ENCODE peak calls at places on chromosomes 1 and 21, in nine cellular contexts. One of them, this sample, is unnamed.

GRCh38 chr1:29653034-29653810 is 416.9 kb downstream of the PTPRU start:
- DNase-seq in H9: peak
- DNase-seq in AG09309: no peak
- DNase-seq in HFFc6: no peak
- DNase-seq in HEK293T: no peak
- DNase-seq in activated effector memory CD4-positive, alpha-beta T cell treated with anti-CD3 and anti-CD28 coated beads, Interleukin-2, amount 50 U/mL, for 16 hours: no peak
- DNase-seq in GM04504: no peak
- DNase-seq in cardiac muscle cell: no peak
- DNase-seq in H54: no peak
- DNase-seq in this sample: no peak

GRCh38 chr1:37265786-37266667 is 208.4 kb upstream of the ZC3H12A start:
- DNase-seq in HFFc6: no peak
- DNase-seq in activated effector memory CD4-positive, alpha-beta T cell treated with anti-CD3 and anti-CD28 coated beads, Interleukin-2, amount 50 U/mL, for 16 hours: no peak
- DNase-seq in cardiac muscle cell: no peak
- DNase-seq in HEK293T: no peak
- DNase-seq in H54: no peak
- DNase-seq in GM04504: no peak
- DNase-seq in H9: no peak
- DNase-seq in AG09309: no peak
- DNase-seq in this sample: no peak

GRCh38 chr21:42651515-42652401 is 1.7 kb upstream of the PDE9A start:
- DNase-seq in H54: no peak
- DNase-seq in AG09309: no peak
- DNase-seq in H9: no peak
- DNase-seq in HEK293T: no peak
- DNase-seq in HFFc6: no peak
- DNase-seq in cardiac muscle cell: no peak
- DNase-seq in GM04504: no peak
- DNase-seq in activated effector memory CD4-positive, alpha-beta T cell treated with anti-CD3 and anti-CD28 coated beads, Interleukin-2, amount 50 U/mL, for 16 hours: no peak
- DNase-seq in this sample: no peak

GRCh38 chr1:2181752-2182151 is 12.8 kb downstream of the FAAP20 start:
- DNase-seq in AG09309: no peak
- DNase-seq in GM04504: no peak
- DNase-seq in H54: no peak
- DNase-seq in HFFc6: no peak
- DNase-seq in HEK293T: no peak
- DNase-seq in activated effector memory CD4-positive, alpha-beta T cell treated with anti-CD3 and anti-CD28 coated beads, Interleukin-2, amount 50 U/mL, for 16 hours: no peak
- DNase-seq in cardiac muscle cell: no peak
- DNase-seq in H9: no peak
- DNase-seq in this sample: no peak

GRCh38 chr1:32040711-32041110 is 27.0 kb downstream of the KHDRBS1 start:
- DNase-seq in cardiac muscle cell: peak
- DNase-seq in H9: no peak
- DNase-seq in activated effector memory CD4-positive, alpha-beta T cell treated with anti-CD3 and anti-CD28 coated beads, Interleukin-2, amount 50 U/mL, for 16 hours: no peak
- DNase-seq in AG09309: no peak
- DNase-seq in GM04504: no peak
- DNase-seq in H54: no peak
- DNase-seq in HEK293T: no peak
- DNase-seq in HFFc6: no peak
- DNase-seq in this sample: no peak

GRCh38 chr1:165350861-165351260 is 5.7 kb downstream of the LMX1A start:
- DNase-seq in H54: no peak
- DNase-seq in activated effector memory CD4-positive, alpha-beta T cell treated with anti-CD3 and anti-CD28 coated beads, Interleukin-2, amount 50 U/mL, for 16 hours: no peak
- DNase-seq in HEK293T: no peak
- DNase-seq in AG09309: no peak
- DNase-seq in GM04504: no peak
- DNase-seq in cardiac muscle cell: no peak
- DNase-seq in HFFc6: no peak
- DNase-seq in H9: peak
- DNase-seq in this sample: no peak

GRCh38 chr1:226975259-226975908 is 35.3 kb downstream of the COQ8A start:
- DNase-seq in AG09309: no peak
- DNase-seq in cardiac muscle cell: no peak
- DNase-seq in H9: peak
- DNase-seq in HEK293T: no peak
- DNase-seq in H54: no peak
- DNase-seq in GM04504: no peak
- DNase-seq in activated effector memory CD4-positive, alpha-beta T cell treated with anti-CD3 and anti-CD28 coated beads, Interleukin-2, amount 50 U/mL, for 16 hours: no peak
- DNase-seq in HFFc6: no peak
- DNase-seq in this sample: no peak

GRCh38 chr1:221837886-221838285 is 96.0 kb upstream of the DUSP10 start:
- DNase-seq in H9: no peak
- DNase-seq in HFFc6: no peak
- DNase-seq in activated effector memory CD4-positive, alpha-beta T cell treated with anti-CD3 and anti-CD28 coated beads, Interleukin-2, amount 50 U/mL, for 16 hours: no peak
- DNase-seq in HEK293T: no peak
- DNase-seq in AG09309: no peak
- DNase-seq in cardiac muscle cell: no peak
- DNase-seq in H54: no peak
- DNase-seq in GM04504: no peak
- DNase-seq in this sample: no peak

GRCh38 chr1:117060441-117061317 is 553 bp downstream of the TTF2 start:
- DNase-seq in GM04504: no peak
- DNase-seq in H9: no peak
- DNase-seq in AG09309: no peak
- DNase-seq in cardiac muscle cell: peak
- DNase-seq in activated effector memory CD4-positive, alpha-beta T cell treated with anti-CD3 and anti-CD28 coated beads, Interleukin-2, amount 50 U/mL, for 16 hours: no peak
- DNase-seq in HEK293T: peak
- DNase-seq in H54: peak
- DNase-seq in HFFc6: peak
- DNase-seq in this sample: no peak

GRCh38 chr1:225655509-225656258 is 2.8 kb upstream of the ENAH start:
- DNase-seq in HEK293T: no peak
- DNase-seq in H9: no peak
- DNase-seq in cardiac muscle cell: peak
- DNase-seq in GM04504: peak
- DNase-seq in HFFc6: peak
- DNase-seq in AG09309: peak
- DNase-seq in H54: peak
- DNase-seq in activated effector memory CD4-positive, alpha-beta T cell treated with anti-CD3 and anti-CD28 coated beads, Interleukin-2, amount 50 U/mL, for 16 hours: no peak
- DNase-seq in this sample: peak

GRCh38 chr1:6109688-6110087 is 64.0 kb downstream of the KCNAB2 start:
- DNase-seq in HEK293T: no peak
- DNase-seq in AG09309: no peak
- DNase-seq in HFFc6: no peak
- DNase-seq in H9: peak
- DNase-seq in GM04504: no peak
- DNase-seq in cardiac muscle cell: no peak
- DNase-seq in activated effector memory CD4-positive, alpha-beta T cell treated with anti-CD3 and anti-CD28 coated beads, Interleukin-2, amount 50 U/mL, for 16 hours: no peak
- DNase-seq in H54: no peak
- DNase-seq in this sample: no peak

GRCh38 chr1:8361198-8361849 is 43.4 kb downstream of the SLC45A1 start:
- DNase-seq in activated effector memory CD4-positive, alpha-beta T cell treated with anti-CD3 and anti-CD28 coated beads, Interleukin-2, amount 50 U/mL, for 16 hours: peak
- DNase-seq in H9: no peak
- DNase-seq in H54: no peak
- DNase-seq in HFFc6: no peak
- DNase-seq in HEK293T: no peak
- DNase-seq in GM04504: no peak
- DNase-seq in AG09309: no peak
- DNase-seq in cardiac muscle cell: no peak
- DNase-seq in this sample: no peak

GRCh38 chr21:42542596-42542995 is 28.9 kb downstream of the SLC37A1 start:
- DNase-seq in AG09309: no peak
- DNase-seq in HEK293T: no peak
- DNase-seq in H9: no peak
- DNase-seq in activated effector memory CD4-positive, alpha-beta T cell treated with anti-CD3 and anti-CD28 coated beads, Interleukin-2, amount 50 U/mL, for 16 hours: no peak
- DNase-seq in HFFc6: no peak
- DNase-seq in cardiac muscle cell: no peak
- DNase-seq in GM04504: no peak
- DNase-seq in H54: no peak
- DNase-seq in this sample: no peak

GRCh38 chr1:155003766-155004351 is 1.3 kb downstream of the ZBTB7B start:
- DNase-seq in AG09309: no peak
- DNase-seq in H9: peak
- DNase-seq in HFFc6: peak
- DNase-seq in activated effector memory CD4-positive, alpha-beta T cell treated with anti-CD3 and anti-CD28 coated beads, Interleukin-2, amount 50 U/mL, for 16 hours: peak
- DNase-seq in HEK293T: no peak
- DNase-seq in GM04504: no peak
- DNase-seq in H54: peak
- DNase-seq in cardiac muscle cell: peak
- DNase-seq in this sample: no peak

GRCh38 chr1:239711768-239712167 is 325.4 kb downstream of the CHRM3 start:
- DNase-seq in activated effector memory CD4-positive, alpha-beta T cell treated with anti-CD3 and anti-CD28 coated beads, Interleukin-2, amount 50 U/mL, for 16 hours: no peak
- DNase-seq in cardiac muscle cell: no peak
- DNase-seq in H9: peak
- DNase-seq in HFFc6: no peak
- DNase-seq in GM04504: no peak
- DNase-seq in AG09309: no peak
- DNase-seq in H54: no peak
- DNase-seq in HEK293T: no peak
- DNase-seq in this sample: no peak

GRCh38 chr21:44800103-44800502 is 1.5 kb downstream of the UBE2G2 start:
- DNase-seq in HEK293T: peak
- DNase-seq in AG09309: no peak
- DNase-seq in H9: no peak
- DNase-seq in H54: no peak
- DNase-seq in HFFc6: no peak
- DNase-seq in GM04504: no peak
- DNase-seq in cardiac muscle cell: peak
- DNase-seq in activated effector memory CD4-positive, alpha-beta T cell treated with anti-CD3 and anti-CD28 coated beads, Interleukin-2, amount 50 U/mL, for 16 hours: no peak
- DNase-seq in this sample: no peak

GRCh38 chr21:43825936-43826622 is 36.7 kb downstream of the RRP1 start:
- DNase-seq in H54: no peak
- DNase-seq in HEK293T: peak
- DNase-seq in HFFc6: no peak
- DNase-seq in H9: peak
- DNase-seq in AG09309: no peak
- DNase-seq in cardiac muscle cell: no peak
- DNase-seq in GM04504: no peak
- DNase-seq in activated effector memory CD4-positive, alpha-beta T cell treated with anti-CD3 and anti-CD28 coated beads, Interleukin-2, amount 50 U/mL, for 16 hours: no peak
- DNase-seq in this sample: no peak

GRCh38 chr1:7549277-7549676 is 221.8 kb upstream of the VAMP3 start:
- DNase-seq in H54: peak
- DNase-seq in HEK293T: no peak
- DNase-seq in cardiac muscle cell: peak
- DNase-seq in GM04504: peak
- DNase-seq in HFFc6: peak
- DNase-seq in activated effector memory CD4-positive, alpha-beta T cell treated with anti-CD3 and anti-CD28 coated beads, Interleukin-2, amount 50 U/mL, for 16 hours: peak
- DNase-seq in AG09309: peak
- DNase-seq in H9: no peak
- DNase-seq in this sample: peak

This sample was measured in GM04503.